ENCODE peak calls at places on chromosomes 12 and 14, in six cellular contexts. I is H9, R is neuronal stem cell, W is mesendoderm, A is IMR-90, C is H1. M is an unnamed sample.

GRCh38 chr14:97442363-97442762 is 645.2 kb downstream of the VRK1 start:
- DNase-seq in R (no peak), W (no peak), I (no peak), A (no peak), C (no peak), M (no peak)

GRCh38 chr12:179131-179884 is 34.6 kb downstream of the SLC6A12 start:
- DNase-seq in R (no peak), I (no peak), A (no peak), C (no peak), W (peak), M (peak)

GRCh38 chr12:95730457-95730856 is 60.1 kb downstream of the NTN4 start:
- DNase-seq in A (no peak), R (no peak), W (no peak), C (no peak), I (no peak), M (no peak)

GRCh38 chr14:101915871-101916815 is 48.2 kb upstream of the DYNC1H1 start:
- DNase-seq in R (no peak), C (no peak), W (no peak), I (no peak), A (no peak), M (no peak)

GRCh38 chr12:2183556-2184541 is 131.1 kb downstream of the CACNA1C start:
- DNase-seq in R (peak), C (no peak), I (no peak), W (peak), A (peak), M (peak)

GRCh38 chr14:61043506-61043905 is 62.5 kb downstream of the SLC38A6 start:
- DNase-seq in A (no peak), W (no peak), C (no peak), I (no peak), R (no peak), M (no peak)

GRCh38 chr12:19273482-19274330 is 144.2 kb downstream of the PLEKHA5 start:
- DNase-seq in W (peak), R (no peak), C (no peak), A (peak), I (no peak), M (peak)

GRCh38 chr14:99730876-99731351 is 46.8 kb downstream of the CYP46A1 start:
- DNase-seq in A (no peak), R (no peak), C (no peak), W (no peak), I (no peak), M (no peak)

GRCh38 chr12:13044859-13045384 is 741 bp downstream of the FAM234B start:
- DNase-seq in I (no peak), C (no peak), R (no peak), A (no peak), W (peak), M (peak)

GRCh38 chr14:96083667-96084320 is 44.6 kb downstream of the C14orf132 start:
- DNase-seq in W (no peak), A (no peak), C (no peak), R (no peak), I (no peak), M (no peak)

GRCh38 chr14:73833530-73834257 is 17.9 kb upstream of the PTGR2 start:
- DNase-seq in A (peak), W (peak), R (no peak), C (no peak), I (peak), M (peak)

GRCh38 chr14:64200170-64200569 is 94.0 kb downstream of the ESR2 start:
- DNase-seq in C (no peak), I (no peak), W (peak), A (no peak), R (no peak), M (peak)

GRCh38 chr12:118541071-118541470 is 164.7 kb downstream of the SUDS3 start:
- DNase-seq in R (no peak), C (no peak), W (no peak), A (no peak), I (no peak), M (no peak)

GRCh38 chr12:21656931-21657335 is 709 bp downstream of the LDHB start:
- DNase-seq in A (peak), R (peak), W (peak), C (no peak), I (peak), M (peak)

GRCh38 chr14:92670177-92670576 is 78.2 kb downstream of the LGMN start:
- DNase-seq in I (no peak), R (no peak), W (no peak), C (no peak), A (peak), M (no peak)

GRCh38 chr12:110224379-110225304 is 56.4 kb upstream of the ATP2A2 start:
- DNase-seq in I (no peak), C (no peak), A (peak), W (no peak), R (no peak), M (peak)

GRCh38 chr12:130673036-130673705 is 42.9 kb downstream of the RIMBP2 start:
- DNase-seq in A (no peak), C (no peak), R (no peak), W (no peak), I (no peak), M (no peak)

GRCh38 chr14:92408186-92408585 is 85.2 kb downstream of the SLC24A4 start:
- DNase-seq in C (no peak), W (peak), I (no peak), A (peak), R (no peak), M (peak)

GRCh38 chr14:52272375-52272774 is 4.9 kb downstream of the PTGDR start:
- DNase-seq in I (no peak), W (peak), R (peak), A (peak), C (peak), M (peak)

GRCh38 chr12:74608376-74608775 is 70.7 kb downstream of the ATXN7L3B start:
- DNase-seq in I (no peak), C (no peak), A (no peak), W (no peak), R (no peak), M (no peak)

GRCh38 chr14:90398315-90398811 is 1.5 kb downstream of the CALM1 start:
- DNase-seq in A (no peak), I (peak), C (peak), W (peak), R (no peak), M (peak)

GRCh38 chr14:69580009-69580577 is 5.4 kb upstream of the CCDC177 start:
- DNase-seq in W (peak), C (peak), A (peak), I (peak), R (no peak), M (peak)

GRCh38 chr14:102993523-102993922 is 63.8 kb downstream of the CDC42BPB start:
- DNase-seq in R (no peak), C (no peak), W (no peak), A (peak), I (no peak), M (peak)

GRCh38 chr12:66144796-66145754 is 14.5 kb upstream of the LLPH start:
- DNase-seq in W (peak), I (no peak), R (peak), C (no peak), A (peak), M (peak)

GRCh38 chr12:76915381-76916169 is 36.8 kb upstream of the CSRP2 start:
- DNase-seq in I (no peak), W (no peak), A (no peak), C (no peak), R (no peak), M (peak)

GRCh38 chr12:93048646-93049045 is 119.6 kb upstream of the EEA1 start:
- DNase-seq in C (no peak), R (no peak), A (no peak), I (no peak), W (no peak), M (no peak)

GRCh38 chr14:104171029-104171697 is 32.8 kb downstream of the KIF26A start:
- DNase-seq in W (peak), C (peak), R (no peak), I (peak), A (no peak), M (no peak)

GRCh38 chr12:87439990-87440827 is 589.0 kb downstream of the C12orf50 start:
- DNase-seq in R (no peak), I (no peak), A (peak), W (peak), C (no peak), M (peak)

GRCh38 chr12:1801285-1801975 is 18.9 kb upstream of the LRTM2 start:
- DNase-seq in C (no peak), W (no peak), A (peak), R (no peak), I (peak), M (no peak)

GRCh38 chr12:92439397-92439779 is 263.4 kb upstream of the PLEKHG7 start:
- DNase-seq in R (no peak), I (no peak), A (peak), W (no peak), C (no peak), M (peak)

GRCh38 chr14:94571395-94571794 is 9.8 kb upstream of the SERPINA5 start:
- DNase-seq in I (no peak), A (no peak), C (no peak), W (no peak), R (no peak), M (no peak)

GRCh38 chr12:62934799-62935674 is at the start of gene PPM1H:
- DNase-seq in I (peak), C (peak), W (peak), R (peak), A (peak), M (peak)

GRCh38 chr14:71488703-71489141 is 443.5 kb upstream of the RGS6 start:
- DNase-seq in A (peak), W (no peak), I (no peak), C (no peak), R (no peak), M (peak)

GRCh38 chr12:12376636-12377448 is 20.0 kb downstream of the BORCS5 start:
- DNase-seq in A (peak), W (peak), I (no peak), C (no peak), R (peak), M (peak)

GRCh38 chr12:53968214-53969127 is 4.5 kb upstream of the HOXC11 start:
- DNase-seq in I (no peak), A (no peak), C (no peak), W (no peak), R (no peak), M (no peak)

GRCh38 chr14:29759521-29760340 is 167.9 kb downstream of the PRKD1 start:
- DNase-seq in I (no peak), A (no peak), C (no peak), R (no peak), W (no peak), M (no peak)

GRCh38 chr12:107925125-107925524 is 150.6 kb downstream of the ASCL4 start:
- DNase-seq in R (no peak), C (no peak), W (no peak), I (no peak), A (no peak), M (no peak)

GRCh38 chr14:87705439-87705896 is 287.5 kb downstream of the GALC start:
- DNase-seq in C (no peak), I (no peak), W (no peak), A (no peak), R (no peak), M (no peak)

GRCh38 chr14:38605193-38606114 is 349.6 kb upstream of the CLEC14A start:
- DNase-seq in W (peak), I (no peak), C (no peak), R (no peak), A (no peak), M (no peak)

GRCh38 chr12:55830601-55831406 is 1.4 kb upstream of the DNAJC14 start:
- DNase-seq in A (peak), C (peak), W (peak), I (peak), R (peak), M (peak)
- H3K18ac ChIP-seq in A (peak), C (peak), W (peak), I (peak), R (peak), M (peak)

GRCh38 chr12:121801601-121802484 is 2.0 kb upstream of the SETD1B start:
- DNase-seq in R (no peak), W (peak), A (peak), C (no peak), I (peak), M (peak)
- H3K4ac ChIP-seq in R (no peak), W (peak), A (peak), C (peak), I (peak), M (peak)

DNA sequence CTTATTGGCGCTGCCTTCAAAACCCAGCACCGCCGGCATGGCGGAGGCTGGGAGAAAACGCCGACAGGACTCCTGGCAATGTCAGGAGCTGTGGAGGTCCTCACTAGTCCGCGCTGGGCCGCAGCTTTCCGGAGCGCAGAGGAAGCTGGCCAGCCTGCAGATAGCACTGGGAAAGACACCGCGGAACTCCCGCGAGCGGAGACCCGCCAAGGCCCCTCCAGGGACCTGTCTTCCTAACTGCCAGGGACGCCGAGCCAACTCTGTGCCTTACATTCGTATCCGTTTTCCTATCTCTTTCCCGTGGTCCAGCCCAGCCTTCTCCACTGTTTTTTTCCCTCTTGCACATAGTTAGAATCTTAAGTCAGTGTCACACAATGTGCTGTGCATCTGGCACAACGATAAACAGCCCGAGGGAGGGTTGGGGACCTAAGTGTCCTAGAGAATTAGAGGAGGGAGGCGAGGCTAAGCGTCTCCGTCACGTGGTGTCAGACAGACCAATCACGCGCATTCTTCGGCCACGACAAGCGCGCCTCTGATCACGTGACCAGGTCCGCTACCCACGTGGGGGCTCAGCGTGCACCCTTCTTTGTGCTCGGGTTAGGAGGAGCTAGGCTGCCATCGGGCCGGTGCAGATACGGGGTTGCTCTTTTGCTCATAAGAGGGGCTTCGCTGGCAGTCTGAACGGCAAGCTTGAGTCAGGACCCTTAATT is at the start of the genes APEX1 and OSGEP:
- DNase-seq in I (peak), C (peak), A (peak), R (peak), W (peak), M (peak)
- H3K18ac ChIP-seq in I (peak), C (peak), A (peak), R (peak), W (peak), M (peak)

DNA sequence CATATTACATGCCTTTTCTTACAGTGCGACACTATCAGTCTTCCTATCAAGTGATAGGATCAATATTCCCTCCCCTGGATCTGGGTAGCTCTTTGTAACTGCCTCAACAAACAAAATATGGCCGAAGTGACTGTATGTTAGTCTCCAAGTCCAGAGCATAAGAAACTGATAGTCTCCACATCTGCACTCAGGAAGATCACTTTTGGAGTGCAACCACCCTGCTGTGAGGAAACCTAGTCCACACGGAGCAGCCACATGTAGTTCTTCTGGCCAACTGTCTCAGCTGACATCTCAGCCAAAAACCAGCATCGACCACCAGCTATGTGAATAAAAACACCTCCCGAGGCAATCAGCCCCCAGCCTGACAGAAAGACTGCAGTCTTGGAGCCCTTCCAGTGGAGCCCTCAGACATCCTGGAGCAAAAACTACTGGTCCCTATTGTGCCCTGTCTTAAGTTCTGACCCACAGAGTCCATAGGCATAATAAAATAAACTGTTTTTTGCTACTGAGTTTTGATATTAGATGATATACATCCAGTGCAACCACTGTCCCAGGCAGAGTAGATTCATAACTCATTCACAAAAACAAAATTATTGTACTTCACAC is 143.8 kb downstream of the MED13L start:
- DNase-seq in I (no peak), A (no peak), W (no peak), R (no peak), C (no peak), M (no peak)
- H3K4ac ChIP-seq in I (no peak), A (peak), W (no peak), R (no peak), C (no peak), M (no peak)

DNA sequence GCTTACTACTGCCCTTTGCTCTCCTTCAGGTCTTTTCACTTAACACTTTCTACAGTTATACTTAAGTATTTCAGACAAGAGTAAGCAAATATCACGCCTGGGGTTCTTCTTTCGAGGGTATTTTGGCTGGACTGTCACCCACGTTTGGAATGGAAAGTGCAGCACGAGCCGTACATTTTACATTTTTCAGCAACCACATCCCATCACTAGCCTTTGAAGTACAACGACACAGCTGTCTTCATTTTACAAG is 349 bp upstream of the FAM177A1 start:
- DNase-seq in I (no peak), C (no peak), R (no peak), W (no peak), A (no peak), M (no peak)
- H3K18ac ChIP-seq in I (peak), C (no peak), R (no peak), W (peak), A (peak), M (peak)

GRCh38 chr12:50205648-50206047 is 38.5 kb upstream of the CERS5 start:
- DNase-seq in C (no peak), I (no peak), A (no peak), W (no peak), R (no peak), M (no peak)

GRCh38 chr12:50212071-50212467 is 44.9 kb upstream of the CERS5 start:
- DNase-seq in A (no peak), C (no peak), R (no peak), I (no peak), W (no peak), M (no peak)

GRCh38 chr12:50203691-50204090 is 36.5 kb upstream of the CERS5 start:
- DNase-seq in I (no peak), A (no peak), R (no peak), W (no peak), C (no peak), M (no peak)

GRCh38 chr12:50211392-50212070 is 44.4 kb upstream of the CERS5 start:
- DNase-seq in W (no peak), A (no peak), I (no peak), R (no peak), C (no peak), M (peak)

DNA sequence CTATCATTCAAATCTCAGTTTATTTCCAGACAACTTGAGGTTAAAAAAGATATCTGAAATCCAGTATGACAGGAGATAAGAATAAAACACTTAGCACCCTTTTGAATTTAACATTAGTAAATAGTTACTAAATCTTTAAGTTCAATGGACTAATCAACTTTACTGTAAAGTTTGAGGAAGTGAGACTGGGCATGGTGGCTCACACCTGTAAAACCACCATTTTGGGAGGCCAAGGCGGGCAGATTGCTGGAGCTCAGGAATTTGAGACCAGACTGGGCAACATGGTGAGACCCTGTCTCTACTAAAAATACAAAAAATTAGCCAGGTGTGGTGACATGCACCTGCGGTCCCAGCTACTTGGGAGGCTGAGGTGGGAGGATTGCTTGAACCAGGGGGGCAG is 40.3 kb upstream of the CERS5 start:
- DNase-seq in W (no peak), R (no peak), A (no peak), I (no peak), C (no peak), M (no peak)
- H3K4ac ChIP-seq in W (no peak), R (no peak), A (no peak), I (no peak), C (no peak), M (no peak)

GRCh38 chr12:111407371-111408115 is 1.8 kb downstream of the SH2B3 start:
- DNase-seq in I (no peak), R (no peak), C (no peak), A (no peak), W (no peak), M (no peak)

GRCh38 chr12:111405149-111405855 is 421 bp upstream of the SH2B3 start:
- DNase-seq in I (peak), C (peak), A (peak), W (peak), R (peak), M (peak)

GRCh38 chr12:111408116-111408440 is 2.4 kb downstream of the SH2B3 start:
- DNase-seq in C (no peak), I (no peak), A (no peak), W (no peak), R (no peak), M (no peak)

GRCh38 chr12:111405856-111406473 is at the start of gene SH2B3:
- DNase-seq in I (no peak), C (no peak), A (peak), R (no peak), W (no peak), M (no peak)

DNA sequence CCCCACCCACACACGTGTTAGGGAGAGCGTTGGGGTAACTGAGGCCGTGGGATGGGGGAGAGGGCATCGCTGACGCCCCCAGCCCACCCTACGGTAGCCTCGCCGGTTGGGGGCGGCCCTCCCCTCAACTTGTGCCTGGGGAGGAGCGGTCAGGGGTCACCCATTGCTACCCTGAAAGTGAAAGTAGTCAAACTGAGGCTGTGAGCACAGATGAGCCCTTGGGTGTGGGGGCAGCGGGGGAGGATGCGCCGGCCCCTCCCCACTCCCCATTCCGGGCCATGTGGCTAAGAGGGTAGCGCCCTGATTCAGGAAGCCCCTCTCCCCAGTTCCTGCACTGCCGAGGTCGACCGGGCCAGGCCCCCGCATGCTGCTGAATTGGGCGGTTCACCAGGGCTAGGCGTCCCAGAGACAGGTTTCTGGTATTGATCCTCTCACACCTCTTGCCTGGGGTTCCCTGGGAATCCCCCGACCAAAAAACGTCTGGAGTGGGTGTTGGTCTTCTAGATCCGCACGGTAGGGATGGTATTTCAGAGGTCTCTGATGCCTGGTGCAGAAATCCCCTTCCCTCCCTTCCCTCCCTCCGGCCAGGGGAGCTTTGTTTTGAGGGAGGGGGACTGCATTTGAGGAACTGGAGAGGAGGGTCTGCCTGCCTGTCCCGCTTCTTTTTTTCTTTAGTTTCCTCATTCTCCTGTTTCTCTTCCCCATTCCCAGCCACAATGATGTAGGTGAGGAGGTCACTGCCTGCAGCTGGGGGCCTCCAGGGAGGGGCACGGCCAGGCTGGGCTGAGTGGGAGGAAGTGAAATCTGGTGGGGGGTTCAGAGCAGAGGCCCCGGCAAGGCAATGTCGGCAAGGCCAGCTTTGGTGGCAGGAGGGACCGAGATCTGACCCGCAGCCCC is 999 bp downstream of the SH2B3 start:
- DNase-seq in I (no peak), A (no peak), W (no peak), R (no peak), C (no peak), M (peak)
- H3K18ac ChIP-seq in I (no peak), A (peak), W (peak), R (peak), C (peak), M (peak)